ENCODE peak calls at places on chromosomes 16 and 17, in ten cellular contexts. One of them, this sample, is unnamed.

GRCh38 chr17:74920679-74921044 is 2.4 kb downstream of the USH1G start:
- DNase-seq in dorsolateral prefrontal cortex: no peak
- DNase-seq in T1000: no peak
- DNase-seq in activated CD4-positive, alpha-beta memory T cell treated with anti-CD3 and anti-CD28 coated beads, Interleukin-2, amount 10 ng/mL, durations not matched to agents 7 days and 5 days: no peak
- DNase-seq in fibroblast of pulmonary artery: no peak
- DNase-seq in caudate nucleus: no peak
- DNase-seq in aorta: no peak
- DNase-seq in Peyer's patch: no peak
- DNase-seq in pancreas: no peak
- DNase-seq in brain microvascular endothelial cell: no peak
- DNase-seq in this sample: no peak

GRCh38 chr16:30741461-30741914 is 6.7 kb upstream of the PHKG2 start:
- DNase-seq in dorsolateral prefrontal cortex: no peak
- DNase-seq in T1000: peak; percentile 58
- DNase-seq in activated CD4-positive, alpha-beta memory T cell treated with anti-CD3 and anti-CD28 coated beads, Interleukin-2, amount 10 ng/mL, durations not matched to agents 7 days and 5 days: no peak
- DNase-seq in fibroblast of pulmonary artery: peak; percentile 88
- DNase-seq in caudate nucleus: no peak
- DNase-seq in aorta: no peak
- DNase-seq in Peyer's patch: peak; percentile 74
- DNase-seq in pancreas: no peak
- DNase-seq in brain microvascular endothelial cell: peak; percentile 81
- DNase-seq in this sample: no peak

GRCh38 chr16:47018223-47018891 is 44.9 kb upstream of the DNAJA2 start:
- DNase-seq in dorsolateral prefrontal cortex: no peak
- DNase-seq in T1000: no peak
- DNase-seq in activated CD4-positive, alpha-beta memory T cell treated with anti-CD3 and anti-CD28 coated beads, Interleukin-2, amount 10 ng/mL, durations not matched to agents 7 days and 5 days: peak; percentile 60
- DNase-seq in fibroblast of pulmonary artery: peak; percentile 22
- DNase-seq in caudate nucleus: no peak
- DNase-seq in aorta: no peak
- DNase-seq in Peyer's patch: peak; percentile 53
- DNase-seq in pancreas: no peak
- DNase-seq in brain microvascular endothelial cell: peak; percentile 7
- DNase-seq in this sample: peak; percentile 84

GRCh38 chr17:50522766-50523165 is 9.8 kb upstream of the EPN3 start:
- DNase-seq in dorsolateral prefrontal cortex: no peak
- DNase-seq in T1000: no peak
- DNase-seq in activated CD4-positive, alpha-beta memory T cell treated with anti-CD3 and anti-CD28 coated beads, Interleukin-2, amount 10 ng/mL, durations not matched to agents 7 days and 5 days: no peak
- DNase-seq in fibroblast of pulmonary artery: no peak
- DNase-seq in caudate nucleus: no peak
- DNase-seq in aorta: no peak
- DNase-seq in Peyer's patch: no peak
- DNase-seq in pancreas: no peak
- DNase-seq in brain microvascular endothelial cell: no peak
- DNase-seq in this sample: no peak

GRCh38 chr17:31534223-31534888 is 142.9 kb downstream of the RAB11FIP4 start:
- DNase-seq in dorsolateral prefrontal cortex: no peak
- DNase-seq in T1000: no peak
- DNase-seq in activated CD4-positive, alpha-beta memory T cell treated with anti-CD3 and anti-CD28 coated beads, Interleukin-2, amount 10 ng/mL, durations not matched to agents 7 days and 5 days: no peak
- DNase-seq in fibroblast of pulmonary artery: peak; percentile 9
- DNase-seq in caudate nucleus: no peak
- DNase-seq in aorta: no peak
- DNase-seq in Peyer's patch: no peak
- DNase-seq in pancreas: no peak
- DNase-seq in brain microvascular endothelial cell: no peak
- DNase-seq in this sample: peak; percentile 11

GRCh38 chr16:46732561-46732960 is 15.6 kb downstream of the MYLK3 start:
- DNase-seq in dorsolateral prefrontal cortex: no peak
- DNase-seq in T1000: no peak
- DNase-seq in activated CD4-positive, alpha-beta memory T cell treated with anti-CD3 and anti-CD28 coated beads, Interleukin-2, amount 10 ng/mL, durations not matched to agents 7 days and 5 days: no peak
- DNase-seq in fibroblast of pulmonary artery: no peak
- DNase-seq in caudate nucleus: no peak
- DNase-seq in aorta: no peak
- DNase-seq in Peyer's patch: no peak
- DNase-seq in pancreas: no peak
- DNase-seq in brain microvascular endothelial cell: no peak
- DNase-seq in this sample: no peak

GRCh38 chr17:67548693-67549092 is 169.0 kb upstream of the NOL11 start:
- DNase-seq in dorsolateral prefrontal cortex: no peak
- DNase-seq in T1000: no peak
- DNase-seq in activated CD4-positive, alpha-beta memory T cell treated with anti-CD3 and anti-CD28 coated beads, Interleukin-2, amount 10 ng/mL, durations not matched to agents 7 days and 5 days: no peak
- DNase-seq in fibroblast of pulmonary artery: no peak
- DNase-seq in caudate nucleus: no peak
- DNase-seq in aorta: no peak
- DNase-seq in Peyer's patch: no peak
- DNase-seq in pancreas: no peak
- DNase-seq in brain microvascular endothelial cell: no peak
- DNase-seq in this sample: no peak

GRCh38 chr17:39963826-39964225 is 1.0 kb downstream of the GSDMA start:
- DNase-seq in dorsolateral prefrontal cortex: no peak
- DNase-seq in T1000: no peak
- DNase-seq in activated CD4-positive, alpha-beta memory T cell treated with anti-CD3 and anti-CD28 coated beads, Interleukin-2, amount 10 ng/mL, durations not matched to agents 7 days and 5 days: peak; percentile 25
- DNase-seq in fibroblast of pulmonary artery: no peak
- DNase-seq in caudate nucleus: no peak
- DNase-seq in aorta: no peak
- DNase-seq in Peyer's patch: no peak
- DNase-seq in pancreas: no peak
- DNase-seq in brain microvascular endothelial cell: no peak
- DNase-seq in this sample: no peak

GRCh38 chr17:21174719-21175118 is 39.2 kb downstream of the TMEM11 start:
- DNase-seq in dorsolateral prefrontal cortex: no peak
- DNase-seq in T1000: no peak
- DNase-seq in activated CD4-positive, alpha-beta memory T cell treated with anti-CD3 and anti-CD28 coated beads, Interleukin-2, amount 10 ng/mL, durations not matched to agents 7 days and 5 days: no peak
- DNase-seq in fibroblast of pulmonary artery: peak; percentile 23
- DNase-seq in caudate nucleus: no peak
- DNase-seq in aorta: peak; percentile 61
- DNase-seq in Peyer's patch: no peak
- DNase-seq in pancreas: no peak
- DNase-seq in brain microvascular endothelial cell: peak; percentile 20
- DNase-seq in this sample: no peak

GRCh38 chr16:4272114-4272954 is 489 bp downstream of the TFAP4 start:
- DNase-seq in dorsolateral prefrontal cortex: peak; percentile 71
- DNase-seq in T1000: no peak
- DNase-seq in activated CD4-positive, alpha-beta memory T cell treated with anti-CD3 and anti-CD28 coated beads, Interleukin-2, amount 10 ng/mL, durations not matched to agents 7 days and 5 days: peak; percentile 45
- DNase-seq in fibroblast of pulmonary artery: no peak
- DNase-seq in caudate nucleus: no peak
- DNase-seq in aorta: no peak
- DNase-seq in Peyer's patch: no peak
- DNase-seq in pancreas: no peak
- DNase-seq in brain microvascular endothelial cell: no peak
- DNase-seq in this sample: peak; percentile 93

GRCh38 chr16:78925071-78925714 is 675.3 kb downstream of the MAF start:
- DNase-seq in dorsolateral prefrontal cortex: no peak
- DNase-seq in T1000: no peak
- DNase-seq in activated CD4-positive, alpha-beta memory T cell treated with anti-CD3 and anti-CD28 coated beads, Interleukin-2, amount 10 ng/mL, durations not matched to agents 7 days and 5 days: peak; percentile 29
- DNase-seq in fibroblast of pulmonary artery: no peak
- DNase-seq in caudate nucleus: no peak
- DNase-seq in aorta: no peak
- DNase-seq in Peyer's patch: no peak
- DNase-seq in pancreas: no peak
- DNase-seq in brain microvascular endothelial cell: no peak
- DNase-seq in this sample: no peak

GRCh38 chr16:56776562-56776961 is 46.6 kb downstream of the NUP93 start:
- DNase-seq in dorsolateral prefrontal cortex: no peak
- DNase-seq in T1000: no peak
- DNase-seq in activated CD4-positive, alpha-beta memory T cell treated with anti-CD3 and anti-CD28 coated beads, Interleukin-2, amount 10 ng/mL, durations not matched to agents 7 days and 5 days: no peak
- DNase-seq in fibroblast of pulmonary artery: peak; percentile 73
- DNase-seq in caudate nucleus: no peak
- DNase-seq in aorta: no peak
- DNase-seq in Peyer's patch: no peak
- DNase-seq in pancreas: peak; percentile 66
- DNase-seq in brain microvascular endothelial cell: no peak
- DNase-seq in this sample: no peak

GRCh38 chr17:65290616-65291015 is 153.4 kb downstream of the RGS9 start:
- DNase-seq in dorsolateral prefrontal cortex: no peak
- DNase-seq in T1000: no peak
- DNase-seq in activated CD4-positive, alpha-beta memory T cell treated with anti-CD3 and anti-CD28 coated beads, Interleukin-2, amount 10 ng/mL, durations not matched to agents 7 days and 5 days: no peak
- DNase-seq in fibroblast of pulmonary artery: no peak
- DNase-seq in caudate nucleus: no peak
- DNase-seq in aorta: no peak
- DNase-seq in Peyer's patch: peak; percentile 89
- DNase-seq in pancreas: no peak
- DNase-seq in brain microvascular endothelial cell: no peak
- DNase-seq in this sample: no peak

GRCh38 chr16:10181196-10182162 is 749 bp downstream of the GRIN2A start:
- DNase-seq in dorsolateral prefrontal cortex: peak; percentile 92
- DNase-seq in T1000: peak; percentile 69
- DNase-seq in activated CD4-positive, alpha-beta memory T cell treated with anti-CD3 and anti-CD28 coated beads, Interleukin-2, amount 10 ng/mL, durations not matched to agents 7 days and 5 days: peak; percentile 46
- DNase-seq in fibroblast of pulmonary artery: peak; percentile 54
- DNase-seq in caudate nucleus: peak; percentile 43
- DNase-seq in aorta: peak; percentile 93
- DNase-seq in Peyer's patch: peak; percentile 75
- DNase-seq in pancreas: peak; percentile 90
- DNase-seq in brain microvascular endothelial cell: peak; percentile 33
- DNase-seq in this sample: peak; percentile 84

This sample was measured in spleen.